ENCODE peak calls at places on chromosomes 11 and 22, in five cellular contexts. H, C, U, T and N are unnamed samples.

GRCh38 chr22:33047744-33048143 is 10.4 kb downstream of the SYN3 start:
- DNase-seq in H (no peak), C (no peak), U (no peak), T (no peak), N (no peak)

GRCh38 chr11:70029831-70030811 is 48.0 kb upstream of the ANO1 start:
- DNase-seq in H (no peak), C (no peak), U (no peak), T (no peak), N (no peak)

GRCh38 chr11:125625594-125626380 is 824 bp downstream of the CHEK1 start:
- DNase-seq in H (peak), C (peak), U (peak), T (peak), N (peak)

GRCh38 chr11:926341-926916 is 759 bp downstream of the AP2A2 start:
- DNase-seq in H (peak), C (peak), U (no peak), T (no peak), N (peak)

GRCh38 chr11:30908857-30909256 is 322.7 kb upstream of the MPPED2 start:
- DNase-seq in H (no peak), C (no peak), U (no peak), T (no peak), N (no peak)

GRCh38 chr11:103959279-103959930 is 77.0 kb upstream of the DDI1 start:
- DNase-seq in H (peak), C (peak), U (no peak), T (no peak), N (peak)

GRCh38 chr11:101863361-101863760 is 51.4 kb upstream of the CEP126 start:
- DNase-seq in H (peak), C (peak), U (no peak), T (no peak), N (peak)

GRCh38 chr11:44658451-44658850 is 68.3 kb upstream of the TSPAN18 start:
- DNase-seq in H (no peak), C (peak), U (no peak), T (no peak), N (peak)

GRCh38 chr11:119700030-119700429 is 29.0 kb downstream of the NECTIN1 start:
- DNase-seq in H (no peak), C (no peak), U (no peak), T (no peak), N (no peak)

GRCh38 chr22:44386386-44387035 is 73.8 kb upstream of the SHISAL1 start:
- DNase-seq in H (no peak), C (no peak), U (peak), T (no peak), N (no peak)

GRCh38 chr11:7597620-7598019 is 75.7 kb downstream of the CYB5R2 start:
- DNase-seq in H (no peak), C (no peak), U (no peak), T (no peak), N (no peak)

GRCh38 chr11:83681045-83681781 is 395.0 kb upstream of the CCDC90B start:
- DNase-seq in H (no peak), C (no peak), U (no peak), T (no peak), N (no peak)

GRCh38 chr11:7691759-7692334 is 14.4 kb downstream of the OVCH2 start:
- DNase-seq in H (peak), C (peak), U (no peak), T (no peak), N (peak)

GRCh38 chr11:122765487-122766131 is 72.7 kb upstream of the CRTAM start:
- DNase-seq in H (no peak), C (no peak), U (no peak), T (no peak), N (no peak)

GRCh38 chr11:14075679-14076078 is 113.2 kb downstream of the SPON1 start:
- DNase-seq in H (no peak), C (no peak), U (no peak), T (no peak), N (no peak)

GRCh38 chr11:69320756-69321741 is 27.1 kb downstream of the MYEOV start:
- DNase-seq in H (peak), C (peak), U (no peak), T (no peak), N (peak)

GRCh38 chr11:85281550-85281949 is 345.6 kb downstream of the DLG2 start:
- DNase-seq in H (no peak), C (no peak), U (no peak), T (no peak), N (no peak)

GRCh38 chr11:88629496-88629895 is 292.0 kb upstream of the CTSC start:
- DNase-seq in H (peak), C (peak), U (no peak), T (no peak), N (no peak)

GRCh38 chr11:104075091-104075490 is 38.7 kb downstream of the DDI1 start:
- DNase-seq in H (no peak), C (no peak), U (no peak), T (no peak), N (no peak)

GRCh38 chr11:12319734-12320387 is 57.5 kb upstream of the PARVA start:
- DNase-seq in H (peak), C (peak), U (no peak), T (no peak), N (peak)

GRCh38 chr22:49855491-49855911 is 1.9 kb downstream of the ZBED4 start:
- DNase-seq in H (peak), C (peak), U (no peak), T (no peak), N (peak)

GRCh38 chr11:76566811-76567210 is 103.7 kb downstream of the LRRC32 start:
- DNase-seq in H (no peak), C (no peak), U (no peak), T (no peak), N (no peak)

GRCh38 chr22:49967333-49968241 is 7.0 kb downstream of the PIM3 start:
- DNase-seq in H (no peak), C (no peak), U (peak), T (peak), N (peak)

GRCh38 chr11:61890536-61891330 is 612 bp downstream of the FADS3 start:
- DNase-seq in H (peak), C (peak), U (peak), T (peak), N (peak)

GRCh38 chr22:48596111-48596860 is 1231.4 kb downstream of the BRD1 start:
- DNase-seq in H (no peak), C (no peak), U (no peak), T (no peak), N (no peak)

GRCh38 chr11:67627788-67628624 is 1.7 kb downstream of the NUDT8 start:
- DNase-seq in H (no peak), C (no peak), U (peak), T (no peak), N (no peak)

GRCh38 chr11:112902411-112903011 is 58.7 kb upstream of the NCAM1 start:
- DNase-seq in H (no peak), C (no peak), U (no peak), T (no peak), N (no peak)

GRCh38 chr11:31651208-31651607 is 141.6 kb downstream of the ELP4 start:
- DNase-seq in H (no peak), C (no peak), U (no peak), T (no peak), N (no peak)

GRCh38 chr11:17014774-17015638 is 792 bp upstream of the PLEKHA7 start:
- DNase-seq in H (peak), C (no peak), U (no peak), T (no peak), N (peak)
- H3K4me3 ChIP-seq in H (no peak), C (no peak), U (peak), T (peak), N (peak)

DNA sequence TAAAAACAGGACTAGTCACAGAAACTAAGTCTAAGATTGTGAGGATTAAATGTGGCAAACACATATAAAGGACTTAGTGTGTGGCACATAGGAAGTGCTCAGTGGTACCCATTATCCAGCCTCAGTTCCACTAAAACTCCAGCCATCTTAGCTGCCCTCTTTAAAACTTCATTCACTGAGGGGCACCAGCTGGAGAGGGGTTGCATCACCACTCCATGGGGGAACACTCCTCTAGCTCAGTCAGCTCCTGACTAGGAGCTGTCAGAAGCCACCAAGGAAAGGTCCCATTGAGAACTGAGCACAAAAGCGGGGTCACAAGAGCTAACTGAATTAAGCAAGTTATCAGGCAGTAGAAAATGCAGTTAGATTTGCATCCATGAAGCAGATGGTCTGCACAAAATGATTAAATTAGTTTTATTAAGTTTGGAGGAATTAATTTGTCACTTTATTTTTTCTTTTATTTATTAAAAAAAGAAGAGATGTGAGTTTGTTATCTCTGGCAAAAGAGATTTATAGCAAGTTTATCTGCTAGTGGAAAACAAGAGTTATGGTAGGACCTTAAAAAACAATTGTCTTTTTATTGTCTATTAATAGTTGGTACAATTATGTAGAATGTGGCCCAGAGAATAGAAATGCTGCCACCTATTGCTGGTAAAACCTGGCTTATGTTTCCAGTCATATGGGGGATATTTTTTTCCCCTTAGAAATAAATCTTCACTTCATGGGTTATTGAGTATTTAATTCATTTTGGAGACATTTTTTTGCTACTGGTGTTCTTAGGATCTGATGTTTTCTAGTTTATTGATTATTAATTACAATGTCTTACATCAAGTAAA is 95.7 kb downstream of the NAV2 start:
- DNase-seq in H (no peak), C (no peak), U (no peak), T (no peak), N (no peak)
- TF ChIP-seq CTCF in H (no peak), C (no peak), U (peak), T (no peak), N (peak)

DNA sequence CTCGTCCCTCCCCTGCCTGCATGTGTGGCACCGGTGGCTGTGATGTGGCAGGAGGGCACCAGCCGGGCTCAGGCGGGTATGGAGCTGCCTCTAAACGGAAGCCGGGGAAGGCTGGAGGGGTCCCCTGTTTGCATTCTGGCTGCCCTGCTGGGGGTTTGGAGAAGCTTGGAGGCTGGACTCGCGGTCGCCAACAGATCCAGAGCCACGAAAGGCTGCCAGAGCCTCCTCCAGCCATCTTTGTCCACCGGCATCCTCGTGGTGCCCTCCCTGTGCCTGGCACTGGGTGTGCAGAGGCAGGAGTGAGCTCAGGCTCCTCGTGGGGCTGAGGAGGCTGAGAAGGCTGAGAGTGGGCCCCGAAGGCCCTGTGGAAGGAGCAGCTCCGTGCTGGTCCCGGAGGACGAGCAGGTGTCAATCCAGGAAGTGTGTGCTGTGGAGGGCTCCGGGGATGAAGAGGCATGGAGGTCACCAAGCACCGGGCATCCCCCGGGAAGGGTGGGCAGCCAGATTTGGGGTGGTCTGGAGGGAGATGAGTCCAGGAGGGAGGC is 937 bp downstream of the KDELR3 start:
- DNase-seq in H (no peak), C (no peak), U (no peak), T (no peak), N (no peak)
- H3K4me3 ChIP-seq in H (peak), C (peak), U (peak), T (no peak), N (peak)

GRCh38 chr11:79259800-79260199 is 181.0 kb downstream of the TENM4 start:
- DNase-seq in H (no peak), C (no peak), U (no peak), T (no peak), N (no peak)
- TF ChIP-seq CTCF in H (peak), C (peak), U (no peak), T (no peak), N (peak)

GRCh38 chr11:72039108-72039850 is 40.6 kb downstream of the IL18BP start:
- DNase-seq in H (peak), C (peak), U (peak), T (no peak), N (peak)
- H3K4me3 ChIP-seq in H (peak), C (peak), U (peak), T (peak), N (peak)